ENCODE peak calls at places on chromosomes 11 and 22, in ten cellular contexts. F is heart left ventricle; X is neural progenitor cell; S is transverse colon; J is fibroblast of lung; N is pancreas; Q is kidney; L is neuronal stem cell; O is CD8-positive, alpha-beta memory T cell; K is psoas muscle. D is an unnamed sample. For H3K36me3, the result is how much of the 10 kb centered on the place peaks cover.

GRCh38 chr22:20751185-20751851 is 22.6 kb upstream of the SERPIND1 start:
- DNase-seq in J (no peak), Q (peak), F (no peak), K (no peak), O (no peak), N (no peak), X (peak), L (no peak), S (no peak), D (no peak)

GRCh38 chr11:78654071-78654470 is 79.4 kb upstream of the NARS2 start:
- DNase-seq in X (peak), S (no peak), L (no peak), Q (no peak), O (no peak), K (no peak), N (no peak), F (no peak), J (no peak), D (no peak)

GRCh38 chr11:111302298-111302697 is 4.0 kb downstream of the POU2AF3 start:
- DNase-seq in F (no peak), L (no peak), Q (no peak), O (no peak), K (no peak), N (no peak), J (no peak), S (peak), X (no peak), D (no peak)

GRCh38 chr11:66015936-66016792 is 4.4 kb downstream of the CST6 start:
- DNase-seq in F (no peak), Q (peak), X (no peak), K (no peak), S (no peak), L (no peak), O (no peak), N (no peak), J (no peak), D (no peak)

GRCh38 chr22:47775686-47776085 is 1013.2 kb downstream of the TBC1D22A start:
- DNase-seq in Q (no peak), K (no peak), O (no peak), J (no peak), S (no peak), L (no peak), X (no peak), F (no peak), N (no peak), D (no peak)

GRCh38 chr11:134025086-134025437 is 43.8 kb upstream of the JAM3 start:
- DNase-seq in Q (no peak), S (no peak), L (no peak), K (no peak), O (no peak), F (peak), N (no peak), X (no peak), J (no peak), D (no peak)

GRCh38 chr22:32722441-32722840 is 79.1 kb upstream of the TIMP3 start:
- DNase-seq in F (no peak), O (no peak), X (no peak), K (no peak), S (no peak), Q (no peak), L (no peak), J (no peak), N (no peak), D (no peak)

GRCh38 chr11:133659542-133660201 is 127.4 kb upstream of the OPCML start:
- DNase-seq in Q (no peak), O (no peak), N (no peak), S (no peak), J (no peak), K (no peak), F (no peak), L (no peak), X (no peak), D (no peak)

GRCh38 chr11:62445314-62445740 is 26.5 kb downstream of the SCGB1A1 start:
- DNase-seq in N (no peak), J (peak), Q (no peak), K (no peak), S (peak), F (no peak), O (no peak), X (no peak), L (no peak), D (no peak)

GRCh38 chr11:36311926-36312592 is 16.0 kb downstream of the PRR5L start:
- DNase-seq in F (no peak), X (no peak), O (no peak), K (no peak), L (no peak), N (no peak), J (peak), Q (no peak), S (no peak), D (no peak)

GRCh38 chr11:32118025-32118974 is 27.4 kb downstream of the RCN1 start:
- DNase-seq in F (no peak), O (no peak), X (no peak), L (no peak), Q (no peak), N (no peak), J (peak), S (no peak), K (no peak), D (peak)

GRCh38 chr11:83785942-83786341 is 499.8 kb upstream of the CCDC90B start:
- DNase-seq in K (no peak), S (no peak), F (no peak), J (no peak), O (no peak), N (no peak), Q (no peak), L (no peak), X (no peak), D (no peak)

GRCh38 chr11:132564120-132564519 is 968.2 kb downstream of the OPCML start:
- DNase-seq in J (no peak), X (no peak), F (no peak), N (no peak), L (no peak), Q (no peak), K (no peak), S (no peak), O (no peak), D (no peak)

GRCh38 chr11:2135648-2136201 is 3.5 kb downstream of the IGF2 start:
- DNase-seq in J (no peak), F (no peak), N (no peak), X (no peak), S (no peak), K (peak), Q (peak), L (no peak), O (no peak), D (no peak)
- H3K4me3 ChIP-seq in J (no peak), F (peak), N (no peak), X (no peak), S (no peak), K (peak), Q (no peak), L (no peak), O (no peak), D (no peak)

GRCh38 chr11:73011126-73011817 is 130.8 kb downstream of the FCHSD2 start:
- DNase-seq in N (no peak), X (no peak), K (no peak), F (no peak), L (no peak), O (no peak), S (no peak), Q (no peak), J (no peak), D (no peak)
- H3K36me3 ChIP-seq in N (under half), X (under half), K (under half), F (under half), L (under half), O (under half), S (under half), Q (under half), J (under half), D (under half)

GRCh38 chr22:50261615-50262459 is at the start of gene MAPK12:
- DNase-seq in S (no peak), X (peak), J (peak), L (peak), F (no peak), N (no peak), Q (no peak), K (peak), O (no peak), D (no peak)

GRCh38 chr22:50264946-50265669 is 3.6 kb upstream of the MAPK12 start:
- DNase-seq in S (no peak), F (no peak), J (no peak), Q (no peak), O (no peak), L (no peak), N (no peak), X (no peak), K (no peak), D (no peak)

GRCh38 chr22:50262973-50263617 is 1.6 kb upstream of the MAPK12 start:
- DNase-seq in S (no peak), N (no peak), L (no peak), X (no peak), Q (no peak), O (no peak), F (no peak), J (no peak), K (no peak), D (no peak)

GRCh38 chr22:50262460-50262911 is 1.0 kb upstream of the MAPK12 start:
- DNase-seq in N (no peak), K (no peak), F (no peak), O (no peak), X (no peak), J (no peak), S (no peak), Q (no peak), L (no peak), D (no peak)

GRCh38 chr22:50264104-50264745 is 2.7 kb upstream of the MAPK12 start:
- DNase-seq in N (no peak), K (no peak), L (no peak), Q (no peak), J (no peak), S (no peak), X (no peak), O (no peak), F (no peak), D (no peak)
- H3K4me3 ChIP-seq in N (no peak), K (no peak), L (no peak), Q (no peak), J (no peak), S (no peak), X (no peak), O (no peak), F (no peak), D (no peak)

DNA sequence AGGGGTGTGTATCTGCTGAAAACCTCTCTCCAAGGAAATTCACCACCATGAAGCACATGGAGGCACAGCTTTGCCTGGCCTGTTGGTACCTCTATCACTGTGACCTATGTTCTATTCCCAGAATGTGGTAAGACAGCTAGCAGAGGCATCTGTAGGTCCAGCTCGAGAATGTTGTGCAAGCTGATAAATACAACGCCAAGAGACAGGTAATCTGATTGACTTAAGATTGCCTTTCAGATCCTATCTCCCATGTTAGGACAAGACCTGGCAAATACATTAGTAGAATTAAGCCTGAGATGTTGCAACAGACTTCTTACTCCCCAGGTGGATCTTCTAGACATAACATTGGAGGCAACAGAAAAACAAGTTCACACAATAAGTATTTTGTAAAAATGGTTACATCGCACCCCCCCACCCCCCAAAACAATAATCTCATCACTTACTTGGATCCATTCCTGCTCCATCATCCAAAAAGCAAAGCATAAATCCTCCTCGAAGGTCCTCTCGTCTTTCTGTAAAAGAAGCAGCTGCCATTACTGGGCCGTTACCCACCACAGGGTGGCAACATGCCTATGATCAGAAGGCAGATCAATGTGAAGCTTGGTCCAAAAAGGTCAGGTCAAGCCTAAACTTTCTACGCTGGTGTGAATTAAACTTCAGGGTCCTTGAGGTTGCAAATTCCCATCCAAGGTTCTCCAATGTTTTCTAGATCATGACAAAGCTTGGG is 18.5 kb downstream of the MORC2 start:
- DNase-seq in Q (no peak), K (no peak), N (no peak), F (no peak), J (no peak), X (no peak), L (no peak), O (no peak), S (no peak), D (no peak)
- H3K36me3 ChIP-seq in Q (under half), K (half or more), N (under half), F (under half), J (under half), X (under half), L (half or more), O (under half), S (under half), D (half or more)

GRCh38 chr11:104898685-104899013 is 389 bp upstream of the CASP12 start:
- DNase-seq in Q (no peak), F (no peak), K (no peak), J (no peak), O (no peak), L (no peak), X (no peak), N (no peak), S (no peak), D (no peak)
- H3K4me3 ChIP-seq in Q (peak), F (peak), K (peak), J (no peak), O (no peak), L (no peak), X (no peak), N (no peak), S (no peak), D (no peak)

DNA sequence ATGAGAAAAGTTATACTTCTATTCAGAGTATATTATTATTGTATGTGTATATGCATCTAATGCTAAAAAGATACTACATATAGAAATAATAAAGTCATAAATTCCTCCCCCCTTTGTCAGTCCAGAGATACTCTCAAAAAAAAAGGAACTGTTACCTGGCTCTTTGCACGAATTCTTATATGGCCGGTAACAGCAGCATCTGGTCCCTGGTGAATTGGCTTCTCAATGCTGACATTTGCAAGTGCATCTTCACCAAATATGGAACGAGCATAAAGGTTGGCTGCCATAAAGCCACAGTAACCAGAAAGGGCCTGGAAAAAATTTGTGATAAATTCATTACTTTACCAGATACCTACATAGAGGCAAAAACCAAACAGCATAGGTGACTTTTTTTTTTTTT is 41.2 kb downstream of the COPB1 start:
- DNase-seq in L (no peak), S (no peak), K (no peak), J (no peak), X (no peak), F (no peak), N (no peak), Q (no peak), O (no peak), D (no peak)
- H3K36me3 ChIP-seq in L (half or more), S (half or more), K (half or more), J (under half), X (under half), F (under half), N (under half), Q (under half), O (under half), D (half or more)

GRCh38 chr22:39097098-39098020 is at the start of gene APOBEC3H:
- DNase-seq in L (no peak), N (no peak), K (no peak), O (peak), X (no peak), F (no peak), S (peak), Q (no peak), J (peak), D (no peak)

GRCh38 chr22:39095971-39096370 is 1.1 kb upstream of the APOBEC3H start:
- DNase-seq in F (no peak), Q (no peak), X (no peak), K (no peak), O (no peak), N (no peak), J (no peak), S (no peak), L (no peak), D (no peak)

GRCh38 chr22:39098026-39098425 is 982 bp downstream of the APOBEC3H start:
- DNase-seq in F (no peak), Q (no peak), O (no peak), X (peak), L (no peak), J (no peak), S (no peak), K (no peak), N (no peak), D (no peak)

GRCh38 chr22:39092111-39092867 is 4.8 kb upstream of the APOBEC3H start:
- DNase-seq in L (no peak), N (no peak), X (no peak), O (no peak), F (no peak), J (no peak), Q (no peak), K (no peak), S (no peak), D (no peak)

GRCh38 chr22:39094717-39095389 is 2.2 kb upstream of the APOBEC3H start:
- DNase-seq in N (no peak), J (no peak), S (no peak), F (no peak), K (no peak), X (no peak), Q (no peak), L (no peak), O (peak), D (no peak)
- H3K4me3 ChIP-seq in N (no peak), J (no peak), S (no peak), F (no peak), K (no peak), X (no peak), Q (no peak), L (no peak), O (peak), D (no peak)

D was measured in brain microvascular endothelial cell.